ENCODE peak calls at places on chromosome 9, in four cellular contexts. One of them, this sample, is unnamed.

GRCh38 chr9:126561582-126561981 is 52.1 kb upstream of the LMX1B start:
- DNase-seq in mesendoderm: no peak
- DNase-seq in hepatocyte: no peak
- DNase-seq in GM23248: no peak
- DNase-seq in this sample: no peak

GRCh38 chr9:120625222-120625621 is 45.3 kb upstream of the CDK5RAP2 start:
- DNase-seq in mesendoderm: peak; percentile 10
- DNase-seq in hepatocyte: no peak
- DNase-seq in GM23248: peak; percentile 43
- DNase-seq in this sample: peak; percentile 32

GRCh38 chr9:78074385-78075291 is 43.0 kb upstream of the GNAQ start:
- DNase-seq in hepatocyte: no peak
- DNase-seq in GM23248: peak; percentile 25
- DNase-seq in mesendoderm: no peak
- DNase-seq in this sample: no peak

GRCh38 chr9:109815366-109815947 is 35.5 kb downstream of the PALM2AKAP2 start:
- DNase-seq in mesendoderm: peak; percentile 32
- DNase-seq in hepatocyte: no peak
- DNase-seq in GM23248: peak; percentile 71
- DNase-seq in this sample: no peak

GRCh38 chr9:36976371-36977030 is 57.6 kb downstream of the PAX5 start:
- DNase-seq in GM23248: peak; percentile 37
- DNase-seq in hepatocyte: no peak
- DNase-seq in mesendoderm: no peak
- DNase-seq in this sample: no peak

GRCh38 chr9:127543221-127543620 is 68.9 kb upstream of the STXBP1 start:
- DNase-seq in GM23248: no peak
- DNase-seq in mesendoderm: no peak
- DNase-seq in hepatocyte: no peak
- DNase-seq in this sample: no peak

GRCh38 chr9:17004500-17004899 is 130.3 kb upstream of the CNTLN start:
- DNase-seq in hepatocyte: no peak
- DNase-seq in GM23248: peak; percentile 57
- DNase-seq in mesendoderm: peak; percentile 35
- DNase-seq in this sample: peak; percentile 11

GRCh38 chr9:127976498-127976897 is 4.3 kb downstream of the EEIG1 start:
- DNase-seq in hepatocyte: no peak
- DNase-seq in GM23248: no peak
- DNase-seq in mesendoderm: no peak
- DNase-seq in this sample: no peak

GRCh38 chr9:137878146-137878941 is 762 bp downstream of the CACNA1B start:
- DNase-seq in hepatocyte: peak; percentile 81
- DNase-seq in mesendoderm: peak; percentile 77
- DNase-seq in GM23248: peak; percentile 8
- DNase-seq in this sample: peak; percentile 90

GRCh38 chr9:69961834-69962233 is 81.8 kb upstream of the MAMDC2 start:
- DNase-seq in hepatocyte: no peak
- DNase-seq in GM23248: peak; percentile 52
- DNase-seq in mesendoderm: no peak
- DNase-seq in this sample: no peak

GRCh38 chr9:114385412-114386181 is 2.2 kb downstream of the AKNA start:
- DNase-seq in hepatocyte: peak; percentile 62
- DNase-seq in GM23248: peak; percentile 96
- DNase-seq in mesendoderm: peak; percentile 80
- DNase-seq in this sample: no peak

GRCh38 chr9:15813076-15813475 is 260.2 kb downstream of the CCDC171 start:
- DNase-seq in hepatocyte: no peak
- DNase-seq in GM23248: no peak
- DNase-seq in mesendoderm: no peak
- DNase-seq in this sample: no peak

GRCh38 chr9:122190597-122191381 is 31.1 kb downstream of the MORN5 start:
- DNase-seq in GM23248: peak; percentile 78
- DNase-seq in mesendoderm: no peak
- DNase-seq in hepatocyte: no peak
- DNase-seq in this sample: no peak

GRCh38 chr9:81562221-81563019 is 126.9 kb downstream of the TLE1 start:
- DNase-seq in GM23248: peak; percentile 66
- DNase-seq in hepatocyte: peak; percentile 35
- DNase-seq in mesendoderm: no peak
- DNase-seq in this sample: no peak

GRCh38 chr9:71769175-71770165 is 1.2 kb upstream of the CEMIP2 start:
- DNase-seq in GM23248: peak; percentile 86
- DNase-seq in hepatocyte: peak; percentile 86
- DNase-seq in mesendoderm: peak; percentile 96
- DNase-seq in this sample: peak; percentile 97

GRCh38 chr9:35579130-35579529 is 25.9 kb upstream of the TESK1 start:
- DNase-seq in hepatocyte: no peak
- DNase-seq in GM23248: no peak
- DNase-seq in mesendoderm: no peak
- DNase-seq in this sample: no peak

GRCh38 chr9:131263701-131264100 is 12.6 kb downstream of the FAM78A start:
- DNase-seq in hepatocyte: no peak
- DNase-seq in mesendoderm: no peak
- DNase-seq in GM23248: no peak
- DNase-seq in this sample: no peak
- H3K27ac ChIP-seq in hepatocyte: no peak overlapping the region
- H3K27ac ChIP-seq in mesendoderm: no peak overlapping the region
- H3K27ac ChIP-seq in GM23248: no peak overlapping the region
- H3K27ac ChIP-seq in this sample: no peak overlapping the region

GRCh38 chr9:135696446-135696845 is 2.8 kb downstream of the SOHLH1 start:
- DNase-seq in GM23248: no peak
- DNase-seq in hepatocyte: no peak
- DNase-seq in mesendoderm: no peak
- DNase-seq in this sample: no peak

GRCh38 chr9:135698767-135699166 is 514 bp downstream of the SOHLH1 start:
- DNase-seq in hepatocyte: no peak
- DNase-seq in GM23248: no peak
- DNase-seq in mesendoderm: no peak
- DNase-seq in this sample: peak; percentile 40

GRCh38 chr9:135697226-135697625 is 2.1 kb downstream of the SOHLH1 start:
- DNase-seq in hepatocyte: no peak
- DNase-seq in GM23248: no peak
- DNase-seq in mesendoderm: no peak
- DNase-seq in this sample: no peak

GRCh38 chr9:135699440-135699839 is at the start of gene SOHLH1:
- DNase-seq in mesendoderm: no peak
- DNase-seq in GM23248: no peak
- DNase-seq in hepatocyte: no peak
- DNase-seq in this sample: no peak

DNA sequence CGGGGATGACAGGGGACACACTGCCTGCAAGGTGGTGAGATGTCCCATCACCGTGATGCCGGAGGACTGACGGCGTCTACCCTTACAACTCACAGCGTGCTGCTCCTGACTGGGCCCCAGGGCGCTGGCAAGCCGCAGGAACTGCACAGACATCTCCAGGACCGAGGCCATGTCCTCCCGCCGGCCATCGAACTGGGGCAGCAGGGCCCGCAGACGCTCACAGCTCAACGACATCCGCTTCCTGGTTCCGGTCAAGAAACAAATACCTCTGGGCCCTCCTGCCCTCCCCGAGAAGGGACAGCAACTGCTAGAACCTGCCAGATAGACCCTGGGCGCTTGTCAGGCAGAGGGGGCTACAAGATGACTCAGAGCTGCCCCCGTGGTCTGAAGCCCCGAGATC is 1.0 kb downstream of the SOHLH1 start:
- DNase-seq in hepatocyte: no peak
- DNase-seq in mesendoderm: no peak
- DNase-seq in GM23248: no peak
- DNase-seq in this sample: no peak
- H3K79me2 ChIP-seq in hepatocyte: no peaks in the 10 kb centered on the region
- H3K79me2 ChIP-seq in mesendoderm: no peaks in the 10 kb centered on the region
- H3K79me2 ChIP-seq in GM23248: no peaks in the 10 kb centered on the region
- H3K79me2 ChIP-seq in this sample: no peaks in the 10 kb centered on the region

GRCh38 chr9:92682269-92682668 is 12.3 kb upstream of the IPPK start:
- DNase-seq in hepatocyte: no peak
- DNase-seq in mesendoderm: no peak
- DNase-seq in GM23248: no peak
- DNase-seq in this sample: no peak

GRCh38 chr9:92680166-92681119 is 10.5 kb upstream of the IPPK start:
- DNase-seq in GM23248: peak; percentile 95
- DNase-seq in hepatocyte: no peak
- DNase-seq in mesendoderm: no peak
- DNase-seq in this sample: no peak

GRCh38 chr9:92685022-92685421 is 15.1 kb upstream of the IPPK start:
- DNase-seq in GM23248: no peak
- DNase-seq in mesendoderm: no peak
- DNase-seq in hepatocyte: no peak
- DNase-seq in this sample: no peak

DNA sequence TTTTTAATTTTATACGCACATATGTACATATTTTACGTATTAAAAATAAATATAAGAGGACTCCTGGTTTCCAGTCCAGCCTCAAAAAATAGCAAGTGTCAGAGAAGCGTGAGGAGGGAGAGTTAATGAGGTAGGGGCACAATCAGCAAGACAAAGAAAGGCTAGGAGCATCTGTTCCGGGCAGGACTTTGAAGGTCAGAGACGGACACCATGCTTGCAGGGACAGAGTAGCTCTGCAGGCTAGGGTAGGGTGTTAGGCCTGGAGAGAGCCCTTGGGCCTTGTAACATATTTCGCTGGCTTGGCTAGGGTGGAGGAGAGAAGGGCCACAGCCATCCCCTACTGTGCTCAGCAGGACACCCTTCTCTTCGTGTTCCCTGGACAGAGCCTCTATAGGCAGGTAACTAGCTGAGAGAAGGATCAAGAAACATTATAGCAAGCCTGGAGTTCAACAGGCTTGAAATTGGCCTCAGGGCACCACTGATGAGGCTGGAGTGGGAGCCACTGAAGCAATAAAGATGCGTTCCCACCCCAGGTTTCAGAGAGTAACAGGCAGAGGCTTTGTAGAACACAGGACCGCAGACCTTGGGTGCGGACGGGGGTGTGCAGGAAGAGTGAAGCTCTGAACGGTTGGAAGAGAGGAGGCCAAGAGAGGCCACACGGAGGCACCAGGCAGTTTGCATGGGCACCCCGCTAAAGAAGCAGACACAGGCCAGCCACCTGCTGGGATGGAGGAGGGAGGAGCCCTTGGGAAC is 9.7 kb upstream of the IPPK start:
- DNase-seq in mesendoderm: no peak
- DNase-seq in hepatocyte: no peak
- DNase-seq in GM23248: no peak
- DNase-seq in this sample: peak; percentile 33
- H3K27ac ChIP-seq in mesendoderm: no peak overlapping the region
- H3K27ac ChIP-seq in hepatocyte: no peak overlapping the region
- H3K27ac ChIP-seq in GM23248: peak overlapping the region; percentile 64
- H3K27ac ChIP-seq in this sample: peak overlapping the region; percentile 59

DNA sequence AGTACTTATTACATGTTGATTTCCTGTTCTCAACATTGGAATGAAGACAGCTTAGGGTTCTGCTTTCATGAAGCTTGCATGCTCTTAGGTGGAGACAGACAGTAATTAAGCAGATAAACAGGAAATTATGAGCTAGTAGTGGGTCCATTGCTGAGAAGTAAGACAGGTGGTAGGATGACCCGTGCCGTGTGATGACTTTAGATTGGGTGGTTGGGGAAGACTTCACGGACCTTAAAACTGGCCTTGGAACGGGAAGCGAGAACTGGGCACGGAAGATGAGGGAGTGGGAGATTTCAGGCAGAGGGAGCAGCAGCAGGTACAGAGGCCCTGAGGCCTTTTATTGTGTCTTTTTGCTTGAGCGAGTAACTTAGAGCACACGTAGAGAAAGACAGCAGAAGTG is 27.2 kb downstream of the ABL1 start:
- DNase-seq in hepatocyte: no peak
- DNase-seq in GM23248: no peak
- DNase-seq in mesendoderm: no peak
- DNase-seq in this sample: no peak
- H3K79me2 ChIP-seq in hepatocyte: peaks cover 77% of the 10 kb centered on the region
- H3K79me2 ChIP-seq in GM23248: peaks cover 92% of the 10 kb centered on the region
- H3K79me2 ChIP-seq in mesendoderm: peaks cover 15% of the 10 kb centered on the region
- H3K79me2 ChIP-seq in this sample: peaks cover 67% of the 10 kb centered on the region

GRCh38 chr9:134766587-134766986 is 114.0 kb upstream of the FCN2 start:
- DNase-seq in hepatocyte: no peak
- DNase-seq in GM23248: no peak
- DNase-seq in mesendoderm: no peak
- DNase-seq in this sample: no peak

GRCh38 chr9:134770972-134771971 is 109.3 kb upstream of the FCN2 start:
- DNase-seq in GM23248: no peak
- DNase-seq in hepatocyte: no peak
- DNase-seq in mesendoderm: no peak
- DNase-seq in this sample: no peak

GRCh38 chr9:134769084-134769455 is 111.5 kb upstream of the FCN2 start:
- DNase-seq in mesendoderm: no peak
- DNase-seq in hepatocyte: no peak
- DNase-seq in GM23248: peak; percentile 84
- DNase-seq in this sample: no peak

GRCh38 chr9:134765785-134766184 is 114.8 kb upstream of the FCN2 start:
- DNase-seq in hepatocyte: no peak
- DNase-seq in GM23248: no peak
- DNase-seq in mesendoderm: no peak
- DNase-seq in this sample: no peak

DNA sequence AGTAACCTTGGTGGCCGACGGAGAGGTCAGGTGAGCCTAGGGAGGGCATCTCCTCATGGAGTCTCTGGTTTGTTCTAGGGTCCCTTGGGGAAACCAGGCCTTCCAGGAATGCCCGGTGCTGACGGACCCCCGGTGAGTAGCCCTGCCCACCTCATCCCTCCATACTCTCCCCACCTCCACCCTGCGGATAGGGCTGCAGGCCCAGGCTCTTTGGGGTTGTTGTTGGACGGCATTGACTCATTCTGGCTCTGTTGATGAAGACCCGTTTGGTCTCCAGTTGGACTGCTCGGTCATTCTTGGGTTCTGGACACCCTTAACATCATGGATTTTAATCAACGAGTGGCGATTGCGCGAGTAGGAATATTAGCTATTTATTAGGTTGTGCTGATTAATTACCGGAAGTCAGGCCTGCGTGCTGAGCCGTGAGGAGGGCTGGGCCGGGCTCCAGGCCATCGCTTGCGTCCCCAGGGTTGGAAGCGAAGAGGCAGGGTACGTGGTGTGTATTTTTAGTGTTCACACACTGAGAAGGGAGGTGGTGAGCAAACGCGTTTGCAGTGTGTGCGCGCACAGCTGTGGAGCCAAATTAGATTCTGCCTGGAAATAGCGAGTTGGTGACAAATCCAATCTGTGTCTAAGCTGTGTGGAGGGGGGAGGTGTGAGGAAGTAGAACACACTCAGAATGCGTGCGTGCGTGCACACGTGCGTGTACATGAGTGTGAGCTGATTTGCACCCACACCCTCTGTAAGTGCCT is 112.1 kb upstream of the FCN2 start:
- DNase-seq in hepatocyte: no peak
- DNase-seq in mesendoderm: no peak
- DNase-seq in GM23248: peak; percentile 85
- DNase-seq in this sample: no peak
- H3K27ac ChIP-seq in hepatocyte: no peak overlapping the region
- H3K27ac ChIP-seq in mesendoderm: no peak overlapping the region
- H3K27ac ChIP-seq in GM23248: peak overlapping the region; percentile 83
- H3K27ac ChIP-seq in this sample: no peak overlapping the region

This sample was measured in GM23338.